ENCODE peak calls at places on chromosome 16, in four cellular contexts. One of them, this sample, is unnamed.
A peak's percentile ranks its signal among the peaks of the same experiment; 100 is the strongest.

GRCh38 chr16:48542020-48542473 is 67.9 kb downstream of the N4BP1 start:
- DNase-seq in NCI-H1417: no peak
- DNase-seq in NCI-H1105: no peak
- DNase-seq in KBM-7: peak; percentile 69
- DNase-seq in this sample: peak; percentile 18

GRCh38 chr16:14398014-14398717 is 231.9 kb downstream of the PARN start:
- DNase-seq in KBM-7: no peak
- DNase-seq in NCI-H1105: no peak
- DNase-seq in NCI-H1417: no peak
- DNase-seq in this sample: no peak

GRCh38 chr16:57610611-57611010 is 17.8 kb upstream of the ADGRG1 start:
- DNase-seq in KBM-7: no peak
- DNase-seq in NCI-H1417: no peak
- DNase-seq in NCI-H1105: no peak
- DNase-seq in this sample: no peak

GRCh38 chr16:56933828-56934598 is 2.1 kb downstream of the HERPUD1 start:
- DNase-seq in NCI-H1105: no peak
- DNase-seq in KBM-7: no peak
- DNase-seq in NCI-H1417: no peak
- DNase-seq in this sample: peak; percentile 16

GRCh38 chr16:47712276-47713224 is 251.4 kb downstream of the PHKB start:
- DNase-seq in KBM-7: no peak
- DNase-seq in NCI-H1105: no peak
- DNase-seq in NCI-H1417: no peak
- DNase-seq in this sample: no peak

GRCh38 chr16:31395647-31396046 is 2.5 kb downstream of the ITGAD start:
- DNase-seq in NCI-H1417: no peak
- DNase-seq in NCI-H1105: no peak
- DNase-seq in KBM-7: no peak
- DNase-seq in this sample: no peak

GRCh38 chr16:57632568-57632967 is 4.1 kb downstream of the ADGRG1 start:
- DNase-seq in NCI-H1105: no peak
- DNase-seq in KBM-7: no peak
- DNase-seq in NCI-H1417: no peak
- DNase-seq in this sample: no peak

GRCh38 chr16:31221357-31222160 is 4.6 kb upstream of the PYDC1 start:
- DNase-seq in KBM-7: peak; percentile 73
- DNase-seq in NCI-H1105: no peak
- DNase-seq in NCI-H1417: no peak
- DNase-seq in this sample: peak; percentile 52

GRCh38 chr16:1705688-1706385 is at the start of gene MAPK8IP3:
- DNase-seq in NCI-H1417: peak; percentile 95
- DNase-seq in KBM-7: peak; percentile 95
- DNase-seq in NCI-H1105: peak; percentile 54
- DNase-seq in this sample: peak; percentile 96

GRCh38 chr16:26194526-26194925 is 502.8 kb downstream of the HS3ST4 start:
- DNase-seq in NCI-H1105: no peak
- DNase-seq in KBM-7: no peak
- DNase-seq in NCI-H1417: no peak
- DNase-seq in this sample: no peak